ENCODE peak calls at places on chromosome 22, in five cellular contexts. Z, S, H, N and W are unnamed samples.

GRCh38 chr22:35538801-35539321 is 1.8 kb upstream of the RASD2 start:
- DNase-seq in H (no peak), S (no peak), Z (peak; percentile 33), N (no peak), W (no peak)

GRCh38 chr22:31538815-31539214 is 42.5 kb downstream of the SFI1 start:
- DNase-seq in N (no peak), S (no peak), H (no peak), Z (no peak), W (no peak)

GRCh38 chr22:16601437-16602223 is 9.0 kb upstream of the CCT8L2 start:
- DNase-seq in S (no peak), N (no peak), Z (no peak), H (no peak), W (no peak)

GRCh38 chr22:37019309-37020191 is at the start of the genes MPST and TST:
- DNase-seq in S (peak; percentile 69), Z (no peak), H (peak; percentile 58), N (peak; percentile 14), W (no peak)

GRCh38 chr22:36160499-36160942 is at the start of gene APOL3:
- DNase-seq in Z (no peak), N (peak; percentile 73), H (peak; percentile 27), S (peak; percentile 34), W (peak; percentile 25)

GRCh38 chr22:35045451-35045850 is 20.5 kb upstream of the ISX start:
- DNase-seq in N (no peak), H (no peak), Z (no peak), S (no peak), W (no peak)

GRCh38 chr22:34943830-34944229 is 122.1 kb upstream of the ISX start:
- DNase-seq in N (no peak), H (no peak), Z (no peak), S (no peak), W (no peak)

GRCh38 chr22:46085831-46086576 is 64.3 kb upstream of the PPARA start:
- DNase-seq in H (peak; percentile 74), N (no peak), S (peak; percentile 86), Z (peak; percentile 69), W (no peak)

GRCh38 chr22:30226192-30226832 is 20.2 kb downstream of the LIF start:
- DNase-seq in S (peak; percentile 68), H (no peak), Z (no peak), N (no peak), W (no peak)

GRCh38 chr22:43631846-43632245 is 180.3 kb downstream of the EFCAB6 start:
- DNase-seq in S (no peak), H (no peak), N (no peak), Z (no peak), W (no peak)

GRCh38 chr22:43088616-43088978 is 594 bp downstream of the TTLL1 start:
- DNase-seq in H (no peak), Z (no peak), S (no peak), N (no peak), W (no peak)

GRCh38 chr22:20577045-20577444 is 69.6 kb downstream of the MED15 start:
- DNase-seq in H (no peak), N (no peak), Z (no peak), S (no peak), W (no peak)

GRCh38 chr22:25482091-25482760 is 82.2 kb upstream of the GRK3 start:
- DNase-seq in S (no peak), Z (no peak), N (no peak), H (no peak), W (no peak)

GRCh38 chr22:32543020-32543357 is 68.4 kb downstream of the FBXO7 start:
- DNase-seq in Z (no peak), H (no peak), N (no peak), S (no peak), W (no peak)
- H3K4me3 ChIP-seq in Z (no peak overlapping the region), H (no peak overlapping the region), N (no peak overlapping the region), S (no peak overlapping the region), W (no peak overlapping the region)

GRCh38 chr22:28815729-28816128 is 15.4 kb upstream of the XBP1 start:
- DNase-seq in N (no peak), S (no peak), Z (no peak), H (no peak), W (no peak)

GRCh38 chr22:28819253-28820096 is 19.1 kb upstream of the XBP1 start:
- DNase-seq in S (no peak), Z (no peak), H (no peak), N (no peak), W (no peak)

GRCh38 chr22:28820885-28821284 is 20.5 kb upstream of the XBP1 start:
- DNase-seq in H (no peak), N (no peak), Z (no peak), S (no peak), W (no peak)

GRCh38 chr22:28816994-28817530 is 16.7 kb upstream of the XBP1 start:
- DNase-seq in Z (no peak), S (no peak), H (no peak), N (no peak), W (no peak)

GRCh38 chr22:28817919-28818859 is 17.8 kb upstream of the XBP1 start:
- DNase-seq in S (no peak), Z (no peak), H (no peak), N (no peak), W (peak; percentile 92)
- H3K4me3 ChIP-seq in S (no peak overlapping the region), Z (no peak overlapping the region), H (no peak overlapping the region), N (no peak overlapping the region), W (no peak overlapping the region)

GRCh38 chr22:38080468-38080846 is 3.5 kb downstream of the SLC16A8 start:
- DNase-seq in N (no peak), Z (no peak), S (no peak), H (no peak), W (no peak)

GRCh38 chr22:38081941-38082828 is 1.8 kb downstream of the SLC16A8 start:
- DNase-seq in Z (no peak), S (no peak), N (no peak), H (no peak), W (no peak)

GRCh38 chr22:38080847-38081635 is 2.9 kb downstream of the SLC16A8 start:
- DNase-seq in Z (no peak), N (no peak), S (peak; percentile 41), H (no peak), W (no peak)

GRCh38 chr22:38082986-38083710 is 836 bp downstream of the SLC16A8 start:
- DNase-seq in N (no peak), H (no peak), S (no peak), Z (no peak), W (no peak)

DNA sequence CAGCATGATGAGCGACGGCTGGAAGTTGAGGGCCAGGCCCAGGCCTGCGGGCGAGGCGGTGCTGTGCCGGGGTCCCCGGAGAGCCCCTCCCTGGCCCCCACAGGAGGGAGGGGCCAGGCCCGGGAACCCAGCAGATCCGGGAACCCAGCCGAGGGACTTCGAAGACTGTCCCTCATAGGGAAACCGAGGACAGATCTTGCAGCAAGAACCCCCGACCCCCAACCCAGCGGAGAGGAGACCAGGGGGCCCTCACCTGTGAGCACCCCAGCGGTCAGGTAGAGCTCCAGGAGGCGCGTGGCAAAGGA is 2.4 kb downstream of the SLC16A8 start:
- DNase-seq in Z (no peak), H (no peak), N (no peak), S (no peak), W (no peak)
- H3K4me3 ChIP-seq in Z (no peak overlapping the region), H (no peak overlapping the region), N (no peak overlapping the region), S (no peak overlapping the region), W (no peak overlapping the region)

GRCh38 chr22:47786650-47787290 is 1024.3 kb downstream of the TBC1D22A start:
- DNase-seq in N (no peak), S (no peak), Z (no peak), H (no peak), W (no peak)

GRCh38 chr22:47784367-47784983 is 1022.0 kb downstream of the TBC1D22A start:
- DNase-seq in N (no peak), S (no peak), Z (no peak), H (no peak), W (no peak)

GRCh38 chr22:47784991-47785390 is 1022.5 kb downstream of the TBC1D22A start:
- DNase-seq in N (no peak), H (no peak), Z (no peak), S (no peak), W (no peak)

GRCh38 chr22:47788461-47788860 is 1026.0 kb downstream of the TBC1D22A start:
- DNase-seq in S (no peak), N (no peak), H (no peak), Z (no peak), W (no peak)

GRCh38 chr22:47787501-47788227 is 1025.2 kb downstream of the TBC1D22A start:
- DNase-seq in Z (no peak), N (no peak), H (no peak), S (no peak), W (no peak)
- H3K4me3 ChIP-seq in Z (no peak overlapping the region), N (no peak overlapping the region), H (no peak overlapping the region), S (no peak overlapping the region), W (no peak overlapping the region)

GRCh38 chr22:49302530-49302929 is 525.1 kb downstream of the BRD1 start:
- DNase-seq in N (no peak), H (no peak), Z (no peak), S (no peak), W (no peak)
- H3K4me3 ChIP-seq in N (no peak overlapping the region), H (no peak overlapping the region), Z (no peak overlapping the region), S (no peak overlapping the region), W (no peak overlapping the region)

GRCh38 chr22:39662677-39663034 is 92.1 kb downstream of the CACNA1I start:
- DNase-seq in N (no peak), Z (no peak), S (no peak), H (no peak), W (no peak)
- H3K4me3 ChIP-seq in N (no peak overlapping the region), Z (no peak overlapping the region), S (no peak overlapping the region), H (no peak overlapping the region), W (no peak overlapping the region)

DNA sequence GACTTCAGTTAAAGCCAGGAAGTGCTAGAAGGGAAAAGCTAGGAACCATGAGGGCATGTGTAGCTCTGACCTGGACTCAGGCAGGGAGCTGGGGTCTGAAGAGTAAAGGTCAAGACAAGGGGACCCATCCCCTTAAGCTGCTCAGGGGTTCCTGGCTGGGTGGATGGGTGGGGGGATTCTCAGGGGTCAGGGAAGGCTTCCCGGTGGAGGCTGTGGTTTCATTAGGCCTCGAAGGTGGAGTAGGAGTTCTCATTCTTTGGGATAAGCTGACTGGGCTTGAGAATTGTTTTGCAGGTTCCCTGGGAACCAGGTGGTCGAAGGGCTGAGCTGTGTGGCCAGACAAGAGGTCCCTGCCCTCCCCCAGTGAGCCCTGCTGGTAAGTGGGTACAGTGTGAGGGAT is 1.2 kb downstream of the PHETA2 start:
- DNase-seq in H (no peak), S (no peak), Z (no peak), N (no peak), W (no peak)
- H3K4me3 ChIP-seq in H (peak overlapping the region; percentile 64), S (peak overlapping the region; percentile 73), Z (no peak overlapping the region), N (no peak overlapping the region), W (no peak overlapping the region)